ENCODE peak calls at places on chromosomes 16 and 17, in five cellular contexts. H is GM12864, X is cardiac fibroblast, N is nephron progenitor cell, D is fibroblast of lung. T is an unnamed sample.

GRCh38 chr17:57940653-57941329 is 14.4 kb downstream of the CUEDC1 start:
- DNase-seq in H (no peak), X (no peak), N (no peak), D (no peak), T (no peak)

GRCh38 chr16:30747331-30747730 is 894 bp upstream of the PHKG2 start:
- DNase-seq in H (no peak), X (peak), N (no peak), D (no peak), T (no peak)

GRCh38 chr17:16417896-16418683 is 2.7 kb downstream of the TRPV2 start:
- DNase-seq in H (no peak), X (no peak), N (no peak), D (peak), T (no peak)

GRCh38 chr17:50154604-50155003 is 4.1 kb upstream of the PPP1R9B start:
- DNase-seq in H (no peak), X (no peak), N (no peak), D (no peak), T (no peak)

GRCh38 chr16:3364774-3365427 is 9.2 kb downstream of the OR2C1 start:
- DNase-seq in H (peak), X (peak), N (no peak), D (peak), T (no peak)

GRCh38 chr17:48439473-48439872 is 9.5 kb upstream of the SKAP1 start:
- DNase-seq in H (no peak), X (no peak), N (no peak), D (no peak), T (no peak)

GRCh38 chr17:45849536-45849990 is 4.9 kb downstream of the SPPL2C start:
- DNase-seq in H (no peak), X (no peak), N (no peak), D (no peak), T (no peak)

GRCh38 chr17:1972429-1973160 is 52.5 kb downstream of the RTN4RL1 start:
- DNase-seq in H (no peak), X (peak), N (no peak), D (no peak), T (no peak)

GRCh38 chr16:14523632-14524031 is 106.4 kb downstream of the PARN start:
- DNase-seq in H (no peak), X (no peak), N (no peak), D (no peak), T (no peak)

GRCh38 chr16:12078405-12079245 is 102.1 kb downstream of the SNX29 start:
- DNase-seq in H (no peak), X (no peak), N (no peak), D (no peak), T (no peak)

GRCh38 chr17:37506678-37507077 is 17.0 kb downstream of the DUSP14 start:
- DNase-seq in H (no peak), X (peak), N (peak), D (peak), T (no peak)

GRCh38 chr16:47377156-47377555 is 83.7 kb downstream of the ITFG1 start:
- DNase-seq in H (no peak), X (no peak), N (no peak), D (peak), T (no peak)

GRCh38 chr17:58534901-58535421 is 20.5 kb upstream of the MTMR4 start:
- DNase-seq in H (no peak), X (peak), N (no peak), D (peak), T (no peak)

GRCh38 chr17:57144567-57144966 is 59.5 kb downstream of the AKAP1 start:
- DNase-seq in H (no peak), X (no peak), N (no peak), D (no peak), T (no peak)

GRCh38 chr16:2190659-2191445 is 5.6 kb downstream of the CASKIN1 start:
- DNase-seq in H (no peak), X (no peak), N (no peak), D (no peak), T (no peak)

GRCh38 chr17:50360716-50361115 is 12.3 kb downstream of the MRPL27 start:
- DNase-seq in H (no peak), X (no peak), N (no peak), D (no peak), T (no peak)

GRCh38 chr17:17935321-17936271 is 36.6 kb downstream of the TOM1L2 start:
- DNase-seq in H (no peak), X (peak), N (no peak), D (peak), T (no peak)

GRCh38 chr17:3826191-3826590 is 19.9 kb downstream of the NCBP3 start:
- DNase-seq in H (no peak), X (no peak), N (no peak), D (no peak), T (no peak)

GRCh38 chr17:73068322-73069153 is 23.9 kb downstream of the SLC39A11 start:
- DNase-seq in H (no peak), X (peak), N (peak), D (peak), T (no peak)

DNA sequence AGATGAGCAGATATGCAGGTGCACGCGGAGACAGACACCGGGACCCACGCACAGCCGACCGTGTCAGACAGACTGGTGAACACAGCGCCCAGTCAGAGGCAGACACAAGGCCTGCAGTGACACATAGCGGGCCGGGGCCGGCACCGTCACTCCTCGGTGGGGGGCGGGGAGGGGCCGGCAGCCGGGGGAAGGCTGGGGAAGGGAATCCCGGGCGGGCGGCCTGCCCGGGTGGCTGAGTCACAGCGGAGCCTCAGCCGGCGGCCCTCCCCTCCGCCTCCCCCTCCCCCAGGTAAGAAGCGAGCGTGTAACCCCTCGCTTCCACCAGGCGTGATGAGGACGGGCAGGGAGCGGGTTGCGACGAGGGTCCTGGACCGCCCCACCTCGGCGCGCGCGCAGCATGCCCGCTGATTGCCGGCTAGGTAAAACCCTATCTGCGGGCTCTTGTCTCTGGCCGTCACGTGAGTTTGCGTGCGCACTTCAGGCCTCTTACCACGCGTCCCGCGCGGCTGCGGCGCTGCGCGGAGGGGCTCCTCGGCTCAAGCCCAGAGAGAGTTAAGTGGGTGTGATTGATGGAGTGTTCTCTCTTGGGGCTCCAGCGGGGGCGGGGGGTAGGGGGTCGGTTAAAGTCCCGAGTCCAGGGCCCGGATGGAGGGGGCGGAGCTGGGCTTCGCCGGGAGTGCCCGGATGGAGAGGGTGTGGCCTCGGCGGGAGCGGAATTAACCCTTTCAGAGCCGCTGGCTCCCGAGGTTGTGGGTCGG is 7.8 kb downstream of the KDM6B start:
- DNase-seq in H (no peak), X (peak), N (peak), D (peak), T (peak)
- TF ChIP-seq CTCF in H (no peak), X (no peak), N (no peak), D (no peak), T (no peak)

GRCh38 chr16:69108069-69108904 is 2.8 kb downstream of the HAS3 start:
- DNase-seq in H (no peak), X (no peak), N (peak), D (no peak), T (no peak)

GRCh38 chr16:69106491-69107291 is 1.2 kb downstream of the HAS3 start:
- DNase-seq in H (no peak), X (no peak), N (peak), D (no peak), T (no peak)

GRCh38 chr16:69107311-69107962 is 2.0 kb downstream of the HAS3 start:
- DNase-seq in H (no peak), X (no peak), N (peak), D (peak), T (no peak)

GRCh38 chr16:69108905-69109252 is 3.4 kb downstream of the HAS3 start:
- DNase-seq in H (no peak), X (no peak), N (no peak), D (no peak), T (no peak)

DNA sequence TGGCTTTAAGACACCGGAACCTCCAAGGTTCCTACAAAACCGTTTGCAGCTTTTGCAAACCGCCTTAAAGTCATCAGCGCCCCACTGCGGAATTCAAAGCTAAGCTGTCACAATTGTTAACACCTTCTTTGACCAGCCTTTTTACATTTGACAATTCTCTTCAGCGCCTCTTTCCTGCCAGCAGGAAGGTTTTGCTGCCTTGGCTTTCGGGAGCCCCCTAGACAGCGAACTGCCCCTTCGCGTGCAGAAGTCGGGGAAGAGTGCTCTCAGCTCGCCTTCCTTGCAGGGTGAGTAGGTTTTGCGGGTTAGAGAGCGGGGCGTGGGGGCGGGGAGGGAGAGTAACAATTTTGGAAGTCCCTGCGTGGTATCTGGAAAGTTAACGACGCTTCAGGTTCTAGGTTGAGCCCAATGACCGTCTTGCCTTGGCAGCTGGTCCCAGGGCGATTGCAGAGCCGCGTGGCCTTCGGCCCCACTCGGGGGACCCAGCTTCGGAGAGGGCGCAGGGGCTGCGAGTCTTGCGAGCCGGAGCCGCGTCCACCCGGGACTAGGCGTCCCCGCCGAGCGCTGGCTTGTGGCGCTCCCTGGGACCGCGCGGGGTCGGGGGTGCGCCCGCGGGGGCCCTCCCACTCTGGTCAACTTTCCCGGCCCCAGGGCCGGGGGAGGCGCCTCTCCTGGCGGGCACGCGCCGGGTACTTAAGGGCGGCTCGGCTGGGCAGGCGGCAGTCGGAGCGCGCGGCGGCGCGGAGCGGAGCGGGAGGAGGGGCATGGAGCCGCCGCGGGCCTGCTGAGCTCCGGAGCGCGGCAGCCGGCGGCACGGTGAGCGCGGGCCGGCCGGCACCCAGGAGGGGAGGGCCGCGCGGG is at the start of gene HAS3:
- DNase-seq in H (no peak), X (peak), N (peak), D (peak), T (peak)
- TF ChIP-seq CTCF in H (peak), X (peak), N (no peak), D (no peak), T (peak)

GRCh38 chr17:77266891-77267341 is 126.1 kb downstream of the SEC14L1 start:
- DNase-seq in H (no peak), X (no peak), N (no peak), D (peak), T (no peak)
- TF ChIP-seq CTCF in H (peak), X (peak), N (no peak), D (no peak), T (no peak)

DNA sequence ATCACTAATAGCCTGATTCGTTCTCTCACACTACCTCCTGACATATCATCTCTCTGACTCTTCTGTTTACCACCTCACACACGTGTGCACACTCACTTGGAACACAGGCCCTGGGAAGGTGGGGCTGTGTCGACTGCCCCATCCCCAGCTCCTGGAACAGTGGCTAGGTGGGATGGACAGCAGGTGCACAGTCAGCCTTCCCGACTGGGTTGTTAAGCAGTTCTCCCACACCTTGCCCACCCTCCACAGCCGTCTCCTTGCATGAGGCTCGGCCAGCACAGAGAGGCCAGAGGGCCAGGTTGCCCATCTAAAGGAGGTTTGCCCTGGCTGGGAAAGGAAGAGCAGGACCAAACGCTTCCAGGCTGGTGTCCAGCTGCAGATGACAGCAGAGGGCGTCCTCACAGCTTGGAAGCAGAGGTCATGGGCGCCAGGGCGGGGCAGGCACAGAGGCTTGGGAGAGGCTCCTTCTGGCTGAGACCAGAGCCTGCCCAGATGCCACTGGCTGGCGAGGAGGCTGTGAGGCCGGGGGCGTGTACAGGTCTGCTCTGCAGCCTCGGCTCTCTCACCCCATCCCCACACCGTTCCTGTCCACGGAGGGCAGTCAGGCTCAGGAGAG is 92.8 kb downstream of the AMFR start:
- DNase-seq in H (no peak), X (peak), N (peak), D (peak), T (peak)
- TF ChIP-seq CTCF in H (peak), X (peak), N (peak), D (peak), T (peak)